ENCODE peak calls at places on chromosomes 3 and 15, in seven cellular contexts. X is CD8-positive, alpha-beta T cell; F is GM23248; V is dorsolateral prefrontal cortex; Z is lower lobe of right lung; M is tibial nerve; B is CD4-positive, alpha-beta memory T cell. L is an unnamed sample.

GRCh38 chr3:194824676-194825075 is 139.0 kb downstream of the FAM43A start:
- DNase-seq in F (peak; percentile 25), V (no peak), B (no peak), X (no peak), M (no peak), Z (no peak), L (no peak)

GRCh38 chr3:42036483-42036823 is 54.7 kb upstream of the TRAK1 start:
- DNase-seq in X (no peak), M (no peak), Z (no peak), F (peak; percentile 97), V (no peak), B (no peak), L (no peak)

GRCh38 chr3:37907371-37907770 is 45.7 kb downstream of the CTDSPL start:
- DNase-seq in F (no peak), M (no peak), X (no peak), Z (no peak), V (no peak), B (no peak), L (no peak)

GRCh38 chr3:182920515-182921084 is 59.7 kb downstream of the DCUN1D1 start:
- DNase-seq in M (no peak), X (no peak), Z (no peak), F (no peak), V (no peak), B (no peak), L (no peak)

GRCh38 chr15:70495988-70496387 is 267.4 kb downstream of the UACA start:
- DNase-seq in X (no peak), V (no peak), F (no peak), Z (no peak), M (no peak), B (no peak), L (no peak)

GRCh38 chr3:122183521-122183892 is at the start of gene CASR:
- DNase-seq in B (no peak), X (no peak), Z (peak; percentile 52), V (peak; percentile 41), F (peak; percentile 15), M (no peak), L (no peak)

GRCh38 chr15:78139564-78139963 is 8.3 kb upstream of the CIB2 start:
- DNase-seq in B (no peak), V (no peak), M (no peak), X (no peak), F (no peak), Z (no peak), L (no peak)

GRCh38 chr3:46087871-46088270 is 60.6 kb upstream of the XCR1 start:
- DNase-seq in M (peak; percentile 42), F (peak; percentile 23), B (no peak), X (no peak), V (no peak), Z (peak; percentile 51), L (no peak)

GRCh38 chr15:75042730-75043508 is 19.5 kb downstream of the PPCDC start:
- DNase-seq in F (peak; percentile 49), M (peak; percentile 47), V (peak; percentile 73), B (peak; percentile 51), X (peak; percentile 50), Z (peak; percentile 95), L (no peak)

GRCh38 chr3:71784914-71785593 is at the start of gene PROK2:
- DNase-seq in Z (peak; percentile 54), V (no peak), F (peak; percentile 49), B (peak; percentile 24), X (peak; percentile 24), M (no peak), L (no peak)

GRCh38 chr3:130849111-130849552 is 44.8 kb upstream of the ATP2C1 start:
- DNase-seq in Z (peak; percentile 48), X (no peak), B (no peak), F (no peak), V (no peak), M (no peak), L (no peak)

GRCh38 chr3:192812736-192813383 is 85.5 kb upstream of the FGF12 start:
- DNase-seq in M (peak; percentile 70), B (no peak), F (peak; percentile 75), V (no peak), X (no peak), Z (no peak), L (peak; percentile 9)

GRCh38 chr15:73872370-73872769 is 994 bp upstream of the TBC1D21 start:
- DNase-seq in V (no peak), B (no peak), X (no peak), F (peak; percentile 81), M (no peak), Z (no peak), L (no peak)

GRCh38 chr3:120864541-120864940 is 43.5 kb upstream of the STXBP5L start:
- DNase-seq in Z (no peak), V (no peak), X (no peak), B (no peak), M (no peak), F (no peak), L (no peak)

GRCh38 chr3:14913926-14914776 is 33.2 kb upstream of the NR2C2 start:
- DNase-seq in Z (no peak), M (no peak), X (no peak), F (no peak), B (no peak), V (no peak), L (no peak)

GRCh38 chr3:191401775-191402357 is 59.1 kb upstream of the PYDC2 start:
- DNase-seq in M (no peak), B (no peak), Z (no peak), V (no peak), F (no peak), X (no peak), L (no peak)

GRCh38 chr3:112512320-112512719 is 13.0 kb upstream of the BTLA start:
- DNase-seq in Z (no peak), F (no peak), M (no peak), V (no peak), B (no peak), X (no peak), L (no peak)

GRCh38 chr15:34366271-34367043 is 539 bp downstream of the LPCAT4 start:
- DNase-seq in X (peak; percentile 58), M (peak; percentile 39), B (peak; percentile 34), F (peak; percentile 63), Z (peak; percentile 73), V (peak; percentile 64), L (no peak)

DNA sequence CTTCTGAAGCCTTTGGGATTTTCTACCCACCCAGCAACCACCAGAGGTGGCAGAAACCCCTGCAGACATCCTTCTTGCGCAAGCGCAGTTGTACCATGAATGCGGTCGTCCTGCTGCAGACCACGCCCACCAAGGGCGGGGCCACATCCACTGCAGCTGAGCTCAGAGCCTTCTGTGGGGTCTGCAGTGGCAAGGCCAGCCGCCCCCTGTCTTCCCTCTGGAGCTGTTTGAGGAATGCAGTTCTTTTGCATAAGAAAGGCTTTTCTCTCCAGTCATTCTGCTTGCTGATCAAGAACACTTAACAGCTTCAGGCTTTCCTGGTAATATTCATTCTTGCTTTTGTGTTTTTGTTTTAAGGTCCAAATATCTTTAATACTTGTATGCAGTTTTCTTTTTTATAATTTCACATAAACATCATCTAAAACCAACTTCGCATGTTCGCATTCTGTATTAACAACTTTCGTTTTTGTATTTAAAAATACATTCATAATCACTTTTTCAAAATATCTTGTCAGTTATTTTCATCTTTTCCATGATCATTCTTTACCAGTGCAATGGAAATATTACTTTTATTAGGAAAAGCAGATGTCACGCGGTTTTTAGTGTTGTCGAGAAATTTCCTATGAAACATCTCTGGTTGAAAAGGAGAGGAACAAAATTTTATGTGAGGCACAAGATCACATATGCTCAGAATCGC is 98.2 kb upstream of the SNRPN start:
- DNase-seq in F (no peak), V (peak; percentile 50), B (no peak), X (no peak), Z (no peak), M (no peak), L (peak; percentile 60)
- H3K27ac ChIP-seq in F (no peak overlapping the region), V (no peak overlapping the region), B (no peak overlapping the region), X (no peak overlapping the region), Z (no peak overlapping the region), M (no peak overlapping the region), L (no peak overlapping the region)

DNA sequence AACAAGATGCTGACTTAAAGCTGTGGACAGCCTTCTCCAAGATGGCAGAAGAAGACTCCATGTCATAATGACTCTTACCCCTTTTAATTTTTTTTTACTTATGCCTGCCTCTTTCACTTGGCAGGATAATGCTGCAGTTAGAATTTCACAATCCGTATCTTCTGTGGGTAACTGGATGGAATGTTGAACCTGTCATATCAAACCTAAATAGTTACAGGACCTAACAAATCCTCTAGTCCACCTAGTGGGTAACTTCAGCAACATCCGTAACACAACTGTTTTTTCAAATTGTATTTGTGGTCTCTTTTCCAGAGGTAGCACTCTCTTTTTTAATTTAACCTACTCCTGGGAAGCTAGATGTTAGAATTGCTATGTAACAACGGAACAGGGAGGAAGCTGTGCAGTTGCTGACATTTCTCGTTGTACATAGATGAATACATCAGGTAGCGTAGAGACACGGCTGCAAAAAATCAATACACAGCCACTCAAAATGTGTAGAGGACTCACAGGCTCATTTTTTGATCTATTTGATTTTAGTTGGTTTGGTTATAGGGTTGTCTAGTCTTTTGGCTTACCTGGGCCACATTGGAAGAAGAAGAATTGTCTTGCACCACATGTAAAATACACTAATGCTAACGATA is 43.9 kb upstream of the TRPM1 start:
- DNase-seq in X (no peak), B (no peak), Z (no peak), V (no peak), F (no peak), M (no peak), L (no peak)
- H3K27ac ChIP-seq in X (no peak overlapping the region), B (no peak overlapping the region), Z (no peak overlapping the region), V (no peak overlapping the region), F (no peak overlapping the region), M (no peak overlapping the region), L (no peak overlapping the region)

GRCh38 chr15:89847101-89847500 is 32.4 kb upstream of the ANPEP start:
- DNase-seq in F (no peak), V (no peak), M (no peak), B (no peak), Z (no peak), X (no peak), L (no peak)
- H3K27ac ChIP-seq in F (peak overlapping the region; percentile 98), V (no peak overlapping the region), M (no peak overlapping the region), B (no peak overlapping the region), Z (no peak overlapping the region), X (no peak overlapping the region), L (no peak overlapping the region)

GRCh38 chr3:134239538-134239937 is 11.1 kb downstream of the RYK start:
- DNase-seq in M (no peak), B (no peak), X (no peak), Z (no peak), V (no peak), F (peak; percentile 74), L (no peak)
- H3K27ac ChIP-seq in M (peak overlapping the region; percentile 43), B (no peak overlapping the region), X (no peak overlapping the region), Z (no peak overlapping the region), V (no peak overlapping the region), F (peak overlapping the region; percentile 25), L (no peak overlapping the region)

DNA sequence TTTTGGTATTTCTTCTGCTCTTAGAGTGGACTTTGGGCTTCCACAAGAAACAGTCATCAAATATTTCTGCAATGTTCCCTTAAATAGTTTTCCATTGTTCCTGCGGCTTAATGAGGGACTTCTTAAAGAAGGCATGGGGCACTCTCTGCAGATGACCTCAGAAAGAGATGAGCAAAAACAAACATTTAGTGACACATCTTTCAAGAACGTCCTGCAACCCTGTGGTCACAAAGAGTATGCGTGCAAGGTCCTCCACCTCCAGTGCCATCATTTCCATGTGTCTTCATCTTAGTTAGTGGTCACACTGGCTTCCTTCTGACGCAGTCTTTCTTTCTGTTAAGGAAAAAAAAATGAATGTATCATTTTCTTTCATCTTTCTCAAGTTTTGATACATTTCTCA is 56.2 kb downstream of the GREM1 start:
- DNase-seq in X (no peak), M (no peak), B (no peak), F (peak; percentile 98), V (no peak), Z (no peak), L (no peak)
- H3K27ac ChIP-seq in X (no peak overlapping the region), M (no peak overlapping the region), B (no peak overlapping the region), F (peak overlapping the region; percentile 97), V (no peak overlapping the region), Z (no peak overlapping the region), L (no peak overlapping the region)